ENCODE peak calls at places on chromosomes 13 and 19, in five cellular contexts. N is Calu3; P is T-helper 2 cell treated with Interferon-gamma antibody and Interleukin-4, amounts not matched to agents 5 μg/mL and 100 μg/mL, for 36 hours; W is tibial artery; B is mucosa of descending colon. X is an unnamed sample.

GRCh38 chr19:1646931-1647663 is 5.3 kb downstream of the TCF3 start:
- DNase-seq in N (no peak), P (no peak), W (no peak), B (no peak), X (no peak)

GRCh38 chr13:73254827-73255226 is 196.0 kb downstream of the KLF5 start:
- DNase-seq in N (no peak), P (no peak), W (no peak), B (no peak), X (no peak)

GRCh38 chr13:110676511-110677204 is 29.3 kb downstream of the CARS2 start:
- DNase-seq in N (no peak), P (peak), W (no peak), B (peak), X (no peak)

GRCh38 chr19:45258862-45259261 is 7.8 kb downstream of the MARK4 start:
- DNase-seq in N (no peak), P (no peak), W (no peak), B (no peak), X (no peak)

GRCh38 chr19:32464279-32464678 is 58.7 kb downstream of the DPY19L3 start:
- DNase-seq in N (no peak), P (no peak), W (no peak), B (no peak), X (no peak)

GRCh38 chr19:4304509-4305252 is at the start of gene FSD1:
- DNase-seq in N (peak), P (peak), W (no peak), B (no peak), X (peak)

GRCh38 chr13:104809483-104809882 is 1726.0 kb downstream of the EFNB2 start:
- DNase-seq in N (no peak), P (no peak), W (no peak), B (no peak), X (no peak)

GRCh38 chr19:32814046-32814445 is 55.5 kb downstream of the SLC7A9 start:
- DNase-seq in N (no peak), P (no peak), W (no peak), B (no peak), X (no peak)

GRCh38 chr19:50264483-50265186 is 61.2 kb downstream of the MYH14 start:
- DNase-seq in N (no peak), P (no peak), W (no peak), B (no peak), X (no peak)

GRCh38 chr13:52978989-52979388 is 49.6 kb upstream of the OLFM4 start:
- DNase-seq in N (no peak), P (no peak), W (no peak), B (no peak), X (no peak)

GRCh38 chr13:89751537-89751936 is 1596.0 kb upstream of the MIR17HG start:
- DNase-seq in N (no peak), P (no peak), W (no peak), B (no peak), X (no peak)

GRCh38 chr19:35355851-35356460 is 2.3 kb upstream of the FFAR3 start:
- DNase-seq in N (no peak), P (no peak), W (peak), B (no peak), X (no peak)

GRCh38 chr13:103471896-103472295 is 405.7 kb upstream of the SLC10A2 start:
- DNase-seq in N (peak), P (no peak), W (no peak), B (no peak), X (no peak)